ENCODE peak calls at places on chromosomes 3 and 15, in ten cellular contexts. One of them, this sample, is unnamed.

GRCh38 chr3:38054166-38054991 is 15.4 kb downstream of the DLEC1 start:
- DNase-seq in NCI-H1105: no peak
- DNase-seq in stimulated activated naive CD8-positive, alpha-beta T cell treated with anti-CD3 and anti-CD28 coated beads, Interleukin-15, Interleukin-2, amounts not matched to agents 100 U/mL and 50 U/mL, for 24 hours: no peak
- DNase-seq in HTR-8/SVneo: no peak
- DNase-seq in B cell: no peak
- DNase-seq in SW480: no peak
- DNase-seq in lower lobe of right lung: peak; percentile 58
- DNase-seq in GM04504: no peak
- DNase-seq in tibial artery: no peak
- DNase-seq in NCI-H774: no peak
- DNase-seq in this sample: no peak

GRCh38 chr3:37713820-37714204 is 147.9 kb upstream of the CTDSPL start:
- DNase-seq in NCI-H1105: no peak
- DNase-seq in stimulated activated naive CD8-positive, alpha-beta T cell treated with anti-CD3 and anti-CD28 coated beads, Interleukin-15, Interleukin-2, amounts not matched to agents 100 U/mL and 50 U/mL, for 24 hours: no peak
- DNase-seq in HTR-8/SVneo: no peak
- DNase-seq in B cell: no peak
- DNase-seq in SW480: no peak
- DNase-seq in lower lobe of right lung: no peak
- DNase-seq in GM04504: no peak
- DNase-seq in tibial artery: peak; percentile 60
- DNase-seq in NCI-H774: no peak
- DNase-seq in this sample: no peak

GRCh38 chr15:60535743-60536142 is 56.8 kb upstream of the ICE2 start:
- DNase-seq in NCI-H1105: no peak
- DNase-seq in stimulated activated naive CD8-positive, alpha-beta T cell treated with anti-CD3 and anti-CD28 coated beads, Interleukin-15, Interleukin-2, amounts not matched to agents 100 U/mL and 50 U/mL, for 24 hours: no peak
- DNase-seq in HTR-8/SVneo: no peak
- DNase-seq in B cell: no peak
- DNase-seq in SW480: no peak
- DNase-seq in lower lobe of right lung: no peak
- DNase-seq in GM04504: no peak
- DNase-seq in tibial artery: no peak
- DNase-seq in NCI-H774: no peak
- DNase-seq in this sample: no peak

GRCh38 chr3:52220380-52221026 is 4.9 kb downstream of the TLR9 start:
- DNase-seq in NCI-H1105: peak; percentile 24
- DNase-seq in stimulated activated naive CD8-positive, alpha-beta T cell treated with anti-CD3 and anti-CD28 coated beads, Interleukin-15, Interleukin-2, amounts not matched to agents 100 U/mL and 50 U/mL, for 24 hours: peak; percentile 93
- DNase-seq in HTR-8/SVneo: peak; percentile 90
- DNase-seq in B cell: peak; percentile 87
- DNase-seq in SW480: peak; percentile 71
- DNase-seq in lower lobe of right lung: peak; percentile 89
- DNase-seq in GM04504: no peak
- DNase-seq in tibial artery: peak; percentile 90
- DNase-seq in NCI-H774: peak; percentile 3
- DNase-seq in this sample: peak; percentile 89

GRCh38 chr3:123584284-123584987 is 417 bp downstream of the HACD2 start:
- DNase-seq in NCI-H1105: peak; percentile 67
- DNase-seq in stimulated activated naive CD8-positive, alpha-beta T cell treated with anti-CD3 and anti-CD28 coated beads, Interleukin-15, Interleukin-2, amounts not matched to agents 100 U/mL and 50 U/mL, for 24 hours: peak; percentile 60
- DNase-seq in HTR-8/SVneo: no peak
- DNase-seq in B cell: no peak
- DNase-seq in SW480: peak; percentile 43
- DNase-seq in lower lobe of right lung: peak; percentile 76
- DNase-seq in GM04504: no peak
- DNase-seq in tibial artery: peak; percentile 78
- DNase-seq in NCI-H774: no peak
- DNase-seq in this sample: peak; percentile 67

GRCh38 chr3:66066963-66067617 is 28.4 kb upstream of the MAGI1 start:
- DNase-seq in NCI-H1105: peak; percentile 57
- DNase-seq in stimulated activated naive CD8-positive, alpha-beta T cell treated with anti-CD3 and anti-CD28 coated beads, Interleukin-15, Interleukin-2, amounts not matched to agents 100 U/mL and 50 U/mL, for 24 hours: no peak
- DNase-seq in HTR-8/SVneo: no peak
- DNase-seq in B cell: no peak
- DNase-seq in SW480: no peak
- DNase-seq in lower lobe of right lung: no peak
- DNase-seq in GM04504: no peak
- DNase-seq in tibial artery: no peak
- DNase-seq in NCI-H774: no peak
- DNase-seq in this sample: no peak

GRCh38 chr3:15958692-15959433 is 161.1 kb upstream of the ANKRD28 start:
- DNase-seq in NCI-H1105: no peak
- DNase-seq in stimulated activated naive CD8-positive, alpha-beta T cell treated with anti-CD3 and anti-CD28 coated beads, Interleukin-15, Interleukin-2, amounts not matched to agents 100 U/mL and 50 U/mL, for 24 hours: no peak
- DNase-seq in HTR-8/SVneo: no peak
- DNase-seq in B cell: no peak
- DNase-seq in SW480: no peak
- DNase-seq in lower lobe of right lung: no peak
- DNase-seq in GM04504: no peak
- DNase-seq in tibial artery: no peak
- DNase-seq in NCI-H774: no peak
- DNase-seq in this sample: no peak

GRCh38 chr15:67892559-67893377 is 52.9 kb upstream of the RNU6-1 start:
- DNase-seq in NCI-H1105: no peak
- DNase-seq in stimulated activated naive CD8-positive, alpha-beta T cell treated with anti-CD3 and anti-CD28 coated beads, Interleukin-15, Interleukin-2, amounts not matched to agents 100 U/mL and 50 U/mL, for 24 hours: no peak
- DNase-seq in HTR-8/SVneo: no peak
- DNase-seq in B cell: no peak
- DNase-seq in SW480: no peak
- DNase-seq in lower lobe of right lung: no peak
- DNase-seq in GM04504: no peak
- DNase-seq in tibial artery: peak; percentile 74
- DNase-seq in NCI-H774: no peak
- DNase-seq in this sample: peak; percentile 40

GRCh38 chr15:56741541-56741940 is 8.2 kb upstream of the ZNF280D start:
- DNase-seq in NCI-H1105: no peak
- DNase-seq in stimulated activated naive CD8-positive, alpha-beta T cell treated with anti-CD3 and anti-CD28 coated beads, Interleukin-15, Interleukin-2, amounts not matched to agents 100 U/mL and 50 U/mL, for 24 hours: no peak
- DNase-seq in HTR-8/SVneo: no peak
- DNase-seq in B cell: no peak
- DNase-seq in SW480: no peak
- DNase-seq in lower lobe of right lung: no peak
- DNase-seq in GM04504: no peak
- DNase-seq in tibial artery: no peak
- DNase-seq in NCI-H774: no peak
- DNase-seq in this sample: no peak

GRCh38 chr15:85414037-85414436 is 33.6 kb downstream of the AKAP13 start:
- DNase-seq in NCI-H1105: no peak
- DNase-seq in stimulated activated naive CD8-positive, alpha-beta T cell treated with anti-CD3 and anti-CD28 coated beads, Interleukin-15, Interleukin-2, amounts not matched to agents 100 U/mL and 50 U/mL, for 24 hours: no peak
- DNase-seq in HTR-8/SVneo: no peak
- DNase-seq in B cell: no peak
- DNase-seq in SW480: peak; percentile 22
- DNase-seq in lower lobe of right lung: no peak
- DNase-seq in GM04504: no peak
- DNase-seq in tibial artery: no peak
- DNase-seq in NCI-H774: no peak
- DNase-seq in this sample: no peak

GRCh38 chr15:33584797-33585196 is 274.0 kb downstream of the RYR3 start:
- DNase-seq in NCI-H1105: no peak
- DNase-seq in stimulated activated naive CD8-positive, alpha-beta T cell treated with anti-CD3 and anti-CD28 coated beads, Interleukin-15, Interleukin-2, amounts not matched to agents 100 U/mL and 50 U/mL, for 24 hours: no peak
- DNase-seq in HTR-8/SVneo: no peak
- DNase-seq in B cell: no peak
- DNase-seq in SW480: peak; percentile 19
- DNase-seq in lower lobe of right lung: no peak
- DNase-seq in GM04504: no peak
- DNase-seq in tibial artery: no peak
- DNase-seq in NCI-H774: no peak
- DNase-seq in this sample: no peak

GRCh38 chr15:82851331-82851850 is 42.0 kb downstream of the WHAMM start:
- DNase-seq in NCI-H1105: no peak
- DNase-seq in stimulated activated naive CD8-positive, alpha-beta T cell treated with anti-CD3 and anti-CD28 coated beads, Interleukin-15, Interleukin-2, amounts not matched to agents 100 U/mL and 50 U/mL, for 24 hours: no peak
- DNase-seq in HTR-8/SVneo: no peak
- DNase-seq in B cell: no peak
- DNase-seq in SW480: no peak
- DNase-seq in lower lobe of right lung: no peak
- DNase-seq in GM04504: no peak
- DNase-seq in tibial artery: no peak
- DNase-seq in NCI-H774: no peak
- DNase-seq in this sample: no peak

GRCh38 chr15:25849431-25849921 is 13.7 kb downstream of the ATP10A start:
- DNase-seq in NCI-H1105: no peak
- DNase-seq in stimulated activated naive CD8-positive, alpha-beta T cell treated with anti-CD3 and anti-CD28 coated beads, Interleukin-15, Interleukin-2, amounts not matched to agents 100 U/mL and 50 U/mL, for 24 hours: no peak
- DNase-seq in HTR-8/SVneo: no peak
- DNase-seq in B cell: no peak
- DNase-seq in SW480: peak; percentile 26
- DNase-seq in lower lobe of right lung: no peak
- DNase-seq in GM04504: peak; percentile 86
- DNase-seq in tibial artery: no peak
- DNase-seq in NCI-H774: no peak
- DNase-seq in this sample: peak; percentile 40

GRCh38 chr3:136840252-136840651 is 21.3 kb downstream of the SLC35G2 start:
- DNase-seq in NCI-H1105: no peak
- DNase-seq in stimulated activated naive CD8-positive, alpha-beta T cell treated with anti-CD3 and anti-CD28 coated beads, Interleukin-15, Interleukin-2, amounts not matched to agents 100 U/mL and 50 U/mL, for 24 hours: no peak
- DNase-seq in HTR-8/SVneo: no peak
- DNase-seq in B cell: no peak
- DNase-seq in SW480: no peak
- DNase-seq in lower lobe of right lung: no peak
- DNase-seq in GM04504: no peak
- DNase-seq in tibial artery: no peak
- DNase-seq in NCI-H774: no peak
- DNase-seq in this sample: no peak

GRCh38 chr15:63243101-63243500 is 34.3 kb upstream of the APH1B start:
- DNase-seq in NCI-H1105: no peak
- DNase-seq in stimulated activated naive CD8-positive, alpha-beta T cell treated with anti-CD3 and anti-CD28 coated beads, Interleukin-15, Interleukin-2, amounts not matched to agents 100 U/mL and 50 U/mL, for 24 hours: no peak
- DNase-seq in HTR-8/SVneo: no peak
- DNase-seq in B cell: no peak
- DNase-seq in SW480: no peak
- DNase-seq in lower lobe of right lung: no peak
- DNase-seq in GM04504: peak; percentile 64
- DNase-seq in tibial artery: no peak
- DNase-seq in NCI-H774: no peak
- DNase-seq in this sample: no peak

GRCh38 chr3:139353920-139354556 is 10.2 kb downstream of the MRPS22 start:
- DNase-seq in NCI-H1105: peak; percentile 20
- DNase-seq in stimulated activated naive CD8-positive, alpha-beta T cell treated with anti-CD3 and anti-CD28 coated beads, Interleukin-15, Interleukin-2, amounts not matched to agents 100 U/mL and 50 U/mL, for 24 hours: no peak
- DNase-seq in HTR-8/SVneo: peak; percentile 43
- DNase-seq in B cell: no peak
- DNase-seq in SW480: peak; percentile 75
- DNase-seq in lower lobe of right lung: no peak
- DNase-seq in GM04504: peak; percentile 27
- DNase-seq in tibial artery: no peak
- DNase-seq in NCI-H774: peak; percentile 0
- DNase-seq in this sample: peak; percentile 34

GRCh38 chr15:73369073-73369694 is 426 bp upstream of the HCN4 start:
- DNase-seq in NCI-H1105: no peak
- DNase-seq in stimulated activated naive CD8-positive, alpha-beta T cell treated with anti-CD3 and anti-CD28 coated beads, Interleukin-15, Interleukin-2, amounts not matched to agents 100 U/mL and 50 U/mL, for 24 hours: no peak
- DNase-seq in HTR-8/SVneo: no peak
- DNase-seq in B cell: no peak
- DNase-seq in SW480: no peak
- DNase-seq in lower lobe of right lung: no peak
- DNase-seq in GM04504: no peak
- DNase-seq in tibial artery: no peak
- DNase-seq in NCI-H774: no peak
- DNase-seq in this sample: no peak

GRCh38 chr3:179016979-179017670 is 54.5 kb downstream of the ZMAT3 start:
- DNase-seq in NCI-H1105: no peak
- DNase-seq in stimulated activated naive CD8-positive, alpha-beta T cell treated with anti-CD3 and anti-CD28 coated beads, Interleukin-15, Interleukin-2, amounts not matched to agents 100 U/mL and 50 U/mL, for 24 hours: no peak
- DNase-seq in HTR-8/SVneo: no peak
- DNase-seq in B cell: peak; percentile 46
- DNase-seq in SW480: no peak
- DNase-seq in lower lobe of right lung: no peak
- DNase-seq in GM04504: no peak
- DNase-seq in tibial artery: no peak
- DNase-seq in NCI-H774: no peak
- DNase-seq in this sample: no peak

GRCh38 chr15:96038650-96039049 is 291.9 kb upstream of the NR2F2 start:
- DNase-seq in NCI-H1105: no peak
- DNase-seq in stimulated activated naive CD8-positive, alpha-beta T cell treated with anti-CD3 and anti-CD28 coated beads, Interleukin-15, Interleukin-2, amounts not matched to agents 100 U/mL and 50 U/mL, for 24 hours: no peak
- DNase-seq in HTR-8/SVneo: no peak
- DNase-seq in B cell: no peak
- DNase-seq in SW480: no peak
- DNase-seq in lower lobe of right lung: no peak
- DNase-seq in GM04504: no peak
- DNase-seq in tibial artery: no peak
- DNase-seq in NCI-H774: no peak
- DNase-seq in this sample: no peak

GRCh38 chr3:7562892-7563291 is 702.0 kb downstream of the GRM7 start:
- DNase-seq in NCI-H1105: no peak
- DNase-seq in stimulated activated naive CD8-positive, alpha-beta T cell treated with anti-CD3 and anti-CD28 coated beads, Interleukin-15, Interleukin-2, amounts not matched to agents 100 U/mL and 50 U/mL, for 24 hours: no peak
- DNase-seq in HTR-8/SVneo: no peak
- DNase-seq in B cell: no peak
- DNase-seq in SW480: no peak
- DNase-seq in lower lobe of right lung: no peak
- DNase-seq in GM04504: no peak
- DNase-seq in tibial artery: no peak
- DNase-seq in NCI-H774: no peak
- DNase-seq in this sample: no peak

GRCh38 chr3:184593201-184593922 is 31.8 kb downstream of the EPHB3 start:
- DNase-seq in NCI-H1105: no peak
- DNase-seq in stimulated activated naive CD8-positive, alpha-beta T cell treated with anti-CD3 and anti-CD28 coated beads, Interleukin-15, Interleukin-2, amounts not matched to agents 100 U/mL and 50 U/mL, for 24 hours: no peak
- DNase-seq in HTR-8/SVneo: no peak
- DNase-seq in B cell: no peak
- DNase-seq in SW480: no peak
- DNase-seq in lower lobe of right lung: peak; percentile 28
- DNase-seq in GM04504: no peak
- DNase-seq in tibial artery: no peak
- DNase-seq in NCI-H774: no peak
- DNase-seq in this sample: peak; percentile 48

GRCh38 chr15:78508272-78508671 is 895 bp downstream of the HYKK start:
- DNase-seq in NCI-H1105: no peak
- DNase-seq in stimulated activated naive CD8-positive, alpha-beta T cell treated with anti-CD3 and anti-CD28 coated beads, Interleukin-15, Interleukin-2, amounts not matched to agents 100 U/mL and 50 U/mL, for 24 hours: no peak
- DNase-seq in HTR-8/SVneo: no peak
- DNase-seq in B cell: no peak
- DNase-seq in SW480: no peak
- DNase-seq in lower lobe of right lung: no peak
- DNase-seq in GM04504: no peak
- DNase-seq in tibial artery: no peak
- DNase-seq in NCI-H774: no peak
- DNase-seq in this sample: no peak

GRCh38 chr3:128624526-128625138 is 26.0 kb downstream of the RPN1 start:
- DNase-seq in NCI-H1105: no peak
- DNase-seq in stimulated activated naive CD8-positive, alpha-beta T cell treated with anti-CD3 and anti-CD28 coated beads, Interleukin-15, Interleukin-2, amounts not matched to agents 100 U/mL and 50 U/mL, for 24 hours: no peak
- DNase-seq in HTR-8/SVneo: no peak
- DNase-seq in B cell: no peak
- DNase-seq in SW480: no peak
- DNase-seq in lower lobe of right lung: no peak
- DNase-seq in GM04504: no peak
- DNase-seq in tibial artery: no peak
- DNase-seq in NCI-H774: no peak
- DNase-seq in this sample: no peak

GRCh38 chr3:49133226-49133951 is 539 bp upstream of the LAMB2 start:
- DNase-seq in NCI-H1105: peak; percentile 59
- DNase-seq in stimulated activated naive CD8-positive, alpha-beta T cell treated with anti-CD3 and anti-CD28 coated beads, Interleukin-15, Interleukin-2, amounts not matched to agents 100 U/mL and 50 U/mL, for 24 hours: no peak
- DNase-seq in HTR-8/SVneo: peak; percentile 92
- DNase-seq in B cell: no peak
- DNase-seq in SW480: peak; percentile 79
- DNase-seq in lower lobe of right lung: peak; percentile 88
- DNase-seq in GM04504: peak; percentile 86
- DNase-seq in tibial artery: peak; percentile 94
- DNase-seq in NCI-H774: peak; percentile 29
- DNase-seq in this sample: peak; percentile 93

GRCh38 chr3:72047472-72047871 is 262.5 kb upstream of the PROK2 start:
- DNase-seq in NCI-H1105: no peak
- DNase-seq in stimulated activated naive CD8-positive, alpha-beta T cell treated with anti-CD3 and anti-CD28 coated beads, Interleukin-15, Interleukin-2, amounts not matched to agents 100 U/mL and 50 U/mL, for 24 hours: no peak
- DNase-seq in HTR-8/SVneo: no peak
- DNase-seq in B cell: no peak
- DNase-seq in SW480: no peak
- DNase-seq in lower lobe of right lung: no peak
- DNase-seq in GM04504: no peak
- DNase-seq in tibial artery: no peak
- DNase-seq in NCI-H774: no peak
- DNase-seq in this sample: no peak

This sample was measured in testis.